ENCODE peak calls at places on chromosomes 7 and 10, in eight cellular contexts. Q is A549; I is GM23338; A is HCT116; G is SJSA1; W is CD4-positive, alpha-beta memory T cell; K is right lobe of liver; Y is tibial nerve. T is an unnamed sample.
A peak's percentile ranks its signal among the peaks of the same experiment; 100 is the strongest.

GRCh38 chr7:35249537-35249907 is 4.4 kb downstream of the TBX20 start:
- DNase-seq in Q (no peak), I (peak; percentile 68), A (no peak), G (no peak), W (no peak), K (no peak), Y (no peak), T (peak; percentile 83)

GRCh38 chr7:78441737-78442136 is 643.2 kb downstream of the PHTF2 start:
- DNase-seq in Q (no peak), I (peak; percentile 71), A (no peak), G (no peak), W (no peak), K (no peak), Y (no peak), T (no peak)

GRCh38 chr10:4008676-4009382 is 223.8 kb upstream of the KLF6 start:
- DNase-seq in Q (no peak), I (no peak), A (no peak), G (no peak), W (no peak), K (no peak), Y (no peak), T (no peak)

GRCh38 chr10:485776-486572 is 203.5 kb downstream of the DIP2C start:
- DNase-seq in Q (no peak), I (no peak), A (no peak), G (no peak), W (no peak), K (no peak), Y (no peak), T (peak; percentile 38)

GRCh38 chr7:2175514-2175913 is 57.2 kb downstream of the MAD1L1 start:
- DNase-seq in Q (no peak), I (peak; percentile 33), A (no peak), G (peak; percentile 88), W (no peak), K (no peak), Y (no peak), T (no peak)

GRCh38 chr7:10128748-10129147 is 844.9 kb upstream of the PHF14 start:
- DNase-seq in Q (no peak), I (peak; percentile 52), A (no peak), G (no peak), W (no peak), K (no peak), Y (no peak), T (peak; percentile 53)

GRCh38 chr10:57627642-57628178 is 640.0 kb downstream of the IPMK start:
- DNase-seq in Q (no peak), I (peak; percentile 91), A (no peak), G (no peak), W (no peak), K (no peak), Y (no peak), T (peak; percentile 67)

GRCh38 chr10:51895209-51895608 is 195.8 kb upstream of the CSTF2T start:
- DNase-seq in Q (no peak), I (no peak), A (no peak), G (no peak), W (no peak), K (no peak), Y (peak; percentile 59), T (no peak)

GRCh38 chr10:7561216-7561893 is 105.4 kb downstream of the ITIH5 start:
- DNase-seq in Q (no peak), I (peak; percentile 34), A (no peak), G (no peak), W (no peak), K (peak; percentile 81), Y (peak; percentile 60), T (peak; percentile 67)

GRCh38 chr7:127782550-127783266 is 130.7 kb downstream of the SND1 start:
- DNase-seq in Q (no peak), I (no peak), A (no peak), G (no peak), W (no peak), K (no peak), Y (no peak), T (no peak)

GRCh38 chr7:86928308-86928707 is 131.1 kb downstream of the ELAPOR2 start:
- DNase-seq in Q (no peak), I (no peak), A (no peak), G (no peak), W (no peak), K (no peak), Y (no peak), T (no peak)

GRCh38 chr7:100577507-100577906 is 3.8 kb upstream of the SAP25 start:
- DNase-seq in Q (no peak), I (no peak), A (no peak), G (no peak), W (no peak), K (no peak), Y (no peak), T (peak; percentile 38)

GRCh38 chr10:119207713-119208552 is 562 bp downstream of the GRK5 start:
- DNase-seq in Q (peak; percentile 29), I (peak; percentile 54), A (no peak), G (peak; percentile 73), W (no peak), K (peak; percentile 73), Y (no peak), T (peak; percentile 87)

GRCh38 chr7:4791738-4792536 is 16.5 kb downstream of the AP5Z1 start:
- DNase-seq in Q (no peak), I (peak; percentile 96), A (peak; percentile 26), G (no peak), W (peak; percentile 77), K (peak; percentile 71), Y (peak; percentile 85), T (peak; percentile 96)

GRCh38 chr10:124403548-124403947 is 15.2 kb downstream of the OAT start:
- DNase-seq in Q (peak; percentile 67), I (peak; percentile 98), A (peak; percentile 89), G (peak; percentile 52), W (peak; percentile 68), K (no peak), Y (no peak), T (peak; percentile 87)

GRCh38 chr7:50217961-50218360 is 86.6 kb upstream of the IKZF1 start:
- DNase-seq in Q (no peak), I (no peak), A (no peak), G (no peak), W (no peak), K (no peak), Y (no peak), T (peak; percentile 11)

GRCh38 chr7:42082144-42082543 is 154.9 kb downstream of the GLI3 start:
- DNase-seq in Q (no peak), I (no peak), A (no peak), G (no peak), W (no peak), K (no peak), Y (no peak), T (no peak)

GRCh38 chr10:19656420-19657042 is 159.7 kb upstream of the PLXDC2 start:
- DNase-seq in Q (no peak), I (no peak), A (no peak), G (no peak), W (no peak), K (no peak), Y (no peak), T (no peak)

GRCh38 chr10:131277969-131278368 is 33.6 kb downstream of the TCERG1L start:
- DNase-seq in Q (no peak), I (no peak), A (no peak), G (no peak), W (no peak), K (no peak), Y (no peak), T (no peak)

GRCh38 chr7:139828880-139829653 is at the start of gene TBXAS1:
- DNase-seq in Q (peak; percentile 19), I (no peak), A (no peak), G (peak; percentile 27), W (peak; percentile 18), K (no peak), Y (no peak), T (peak; percentile 67)

GRCh38 chr7:47778153-47778661 is 170.1 kb downstream of the PKD1L1 start:
- DNase-seq in Q (no peak), I (no peak), A (no peak), G (peak; percentile 92), W (no peak), K (no peak), Y (no peak), T (no peak)

GRCh38 chr10:78176320-78177012 is 142.8 kb downstream of the RPS24 start:
- DNase-seq in Q (no peak), I (no peak), A (no peak), G (no peak), W (no peak), K (no peak), Y (no peak), T (no peak)

GRCh38 chr10:49713266-49713665 is 33.8 kb downstream of the C10orf53 start:
- DNase-seq in Q (no peak), I (no peak), A (no peak), G (no peak), W (no peak), K (no peak), Y (no peak), T (no peak)

GRCh38 chr10:93445097-93445960 is 36.8 kb downstream of the MYOF start:
- DNase-seq in Q (peak; percentile 96), I (peak; percentile 99), A (peak; percentile 84), G (peak; percentile 60), W (no peak), K (peak; percentile 95), Y (peak; percentile 90), T (peak; percentile 98)

GRCh38 chr7:36287371-36288241 is 102.1 kb upstream of the ANLN start:
- DNase-seq in Q (no peak), I (no peak), A (no peak), G (no peak), W (peak; percentile 48), K (no peak), Y (no peak), T (peak; percentile 76)

GRCh38 chr10:90179696-90180407 is 478.5 kb downstream of the KIF20B start:
- DNase-seq in Q (no peak), I (no peak), A (peak; percentile 43), G (no peak), W (no peak), K (no peak), Y (no peak), T (no peak)
- H3K27ac ChIP-seq in Q (no peak overlapping the region), I (no peak overlapping the region), A (no peak overlapping the region), G (no peak overlapping the region), W (no peak overlapping the region), K (no peak overlapping the region), Y (no peak overlapping the region), T (no peak overlapping the region)

DNA sequence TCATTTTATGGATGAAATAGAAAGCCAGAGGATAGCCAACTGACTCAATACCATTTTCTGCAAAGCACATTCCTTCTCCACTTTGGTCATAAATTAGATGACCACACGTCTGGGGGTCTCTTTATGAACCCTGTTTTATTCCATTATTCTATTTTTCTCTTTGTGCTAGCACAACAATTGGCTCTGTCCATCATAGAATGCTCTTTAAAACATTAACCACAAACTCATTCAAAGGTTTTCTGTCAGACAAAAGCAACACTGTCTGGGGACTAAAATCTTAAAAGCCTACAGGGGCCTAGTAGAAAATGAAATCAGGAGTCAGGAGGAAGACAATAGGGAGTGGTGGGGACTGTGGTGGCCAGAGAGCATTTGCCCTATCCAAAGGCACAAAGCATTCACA is 4.3 kb downstream of the CUBN start:
- DNase-seq in Q (no peak), I (no peak), A (no peak), G (no peak), W (no peak), K (no peak), Y (no peak), T (no peak)
- H3K4me3 ChIP-seq in Q (no peak overlapping the region), I (no peak overlapping the region), A (no peak overlapping the region), G (no peak overlapping the region), W (no peak overlapping the region), K (no peak overlapping the region), Y (no peak overlapping the region), T (no peak overlapping the region)

GRCh38 chr7:116576350-116577319 is 51.8 kb downstream of the CAV1 start:
- DNase-seq in Q (no peak), I (no peak), A (no peak), G (peak; percentile 93), W (no peak), K (no peak), Y (no peak), T (no peak)
- H3K27ac ChIP-seq in Q (peak overlapping the region; percentile 79), I (no peak overlapping the region), A (peak overlapping the region; percentile 6), G (peak overlapping the region; percentile 84), W (no peak overlapping the region), K (no peak overlapping the region), Y (no peak overlapping the region), T (no peak overlapping the region)

GRCh38 chr10:33273295-33274002 is 61.0 kb downstream of the NRP1 start:
- DNase-seq in Q (peak; percentile 78), I (peak; percentile 48), A (no peak), G (peak; percentile 83), W (no peak), K (peak; percentile 95), Y (peak; percentile 65), T (peak; percentile 63)
- H3K4me3 ChIP-seq in Q (peak overlapping the region; percentile 16), I (no peak overlapping the region), A (peak overlapping the region; percentile 49), G (peak overlapping the region; percentile 22), W (no peak overlapping the region), K (peak overlapping the region; percentile 46), Y (peak overlapping the region; percentile 17), T (no peak overlapping the region)